ENCODE peak calls at places on chromosome 11, in five cellular contexts. V is heart right ventricle, M is fibroblast of pulmonary artery, T is astrocyte of the spinal cord, O is fibroblast of lung. B is an unnamed sample.

GRCh38 chr11:72812968-72813739 is 1.1 kb upstream of the ATG16L2 start:
- DNase-seq in T (peak), O (peak), V (no peak), M (peak), B (no peak)

GRCh38 chr11:96964661-96965060 is 574.8 kb downstream of the JRKL start:
- DNase-seq in T (no peak), V (no peak), O (no peak), M (peak), B (no peak)

GRCh38 chr11:8834379-8834778 is 76.6 kb upstream of the AKIP1 start:
- DNase-seq in M (no peak), O (no peak), V (no peak), T (no peak), B (no peak)

GRCh38 chr11:43845816-43846215 is 34.8 kb upstream of the ALKBH3 start:
- DNase-seq in V (no peak), M (no peak), T (no peak), O (no peak), B (no peak)

GRCh38 chr11:84384637-84385227 is 1098.6 kb upstream of the CCDC90B start:
- DNase-seq in M (peak), T (peak), V (peak), O (peak), B (peak)

GRCh38 chr11:79173615-79174014 is 267.2 kb downstream of the TENM4 start:
- DNase-seq in O (peak), M (peak), V (peak), T (peak), B (no peak)

GRCh38 chr11:34546511-34547206 is 33.1 kb upstream of the ELF5 start:
- DNase-seq in O (no peak), T (no peak), M (no peak), V (no peak), B (no peak)

GRCh38 chr11:119484741-119485605 is 62.0 kb upstream of the THY1 start:
- DNase-seq in T (no peak), M (no peak), O (no peak), V (no peak), B (no peak)

GRCh38 chr11:129694966-129695365 is 120.7 kb upstream of the TMEM45B start:
- DNase-seq in T (peak), O (no peak), V (no peak), M (no peak), B (no peak)

GRCh38 chr11:71488086-71488967 is 35.3 kb downstream of the NADSYN1 start:
- DNase-seq in V (peak), O (peak), M (peak), T (peak), B (no peak)

GRCh38 chr11:19814421-19814820 is 101.8 kb downstream of the NAV2 start:
- DNase-seq in M (no peak), T (no peak), V (no peak), O (no peak), B (no peak)

GRCh38 chr11:71214553-71215371 is 37.6 kb downstream of the SHANK2 start:
- DNase-seq in V (no peak), M (no peak), T (no peak), O (no peak), B (no peak)

GRCh38 chr11:75402002-75402773 is 2.9 kb downstream of the RPS3 start:
- DNase-seq in O (no peak), T (no peak), V (no peak), M (no peak), B (no peak)
- TF ChIP-seq CTCF in O (no peak), T (no peak), V (no peak), M (peak), B (no peak)

GRCh38 chr11:15268598-15268997 is 153.9 kb downstream of the INSC start:
- DNase-seq in T (no peak), V (no peak), M (no peak), O (no peak), B (no peak)

DNA sequence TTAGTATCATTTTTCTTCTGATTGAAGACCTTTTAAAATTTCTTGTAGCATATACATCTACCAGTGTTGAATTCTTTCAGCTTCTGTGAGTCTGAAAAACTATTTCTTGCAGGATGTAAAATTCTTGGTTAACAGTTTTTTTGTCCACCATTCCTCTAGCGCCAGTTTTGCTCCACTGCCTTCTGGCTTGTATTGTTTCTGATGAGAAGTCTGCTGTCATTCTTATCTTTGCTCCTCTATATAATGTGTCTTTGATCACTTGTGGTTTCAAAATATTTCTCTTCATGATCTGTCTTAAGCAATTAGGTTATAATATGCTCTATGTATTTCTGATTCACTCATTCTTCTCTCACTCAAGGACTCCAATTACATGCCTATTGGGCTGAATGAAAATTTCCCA is 152.3 kb downstream of the INSC start:
- DNase-seq in V (no peak), T (no peak), M (no peak), O (no peak), B (no peak)
- TF ChIP-seq CTCF in V (no peak), T (no peak), M (no peak), O (no peak), B (no peak)

GRCh38 chr11:44977493-44977984 is 26.9 kb upstream of the TP53I11 start:
- DNase-seq in O (no peak), V (no peak), T (no peak), M (peak), B (no peak)
- TF ChIP-seq CTCF in O (peak), V (peak), T (peak), M (peak), B (peak)

DNA sequence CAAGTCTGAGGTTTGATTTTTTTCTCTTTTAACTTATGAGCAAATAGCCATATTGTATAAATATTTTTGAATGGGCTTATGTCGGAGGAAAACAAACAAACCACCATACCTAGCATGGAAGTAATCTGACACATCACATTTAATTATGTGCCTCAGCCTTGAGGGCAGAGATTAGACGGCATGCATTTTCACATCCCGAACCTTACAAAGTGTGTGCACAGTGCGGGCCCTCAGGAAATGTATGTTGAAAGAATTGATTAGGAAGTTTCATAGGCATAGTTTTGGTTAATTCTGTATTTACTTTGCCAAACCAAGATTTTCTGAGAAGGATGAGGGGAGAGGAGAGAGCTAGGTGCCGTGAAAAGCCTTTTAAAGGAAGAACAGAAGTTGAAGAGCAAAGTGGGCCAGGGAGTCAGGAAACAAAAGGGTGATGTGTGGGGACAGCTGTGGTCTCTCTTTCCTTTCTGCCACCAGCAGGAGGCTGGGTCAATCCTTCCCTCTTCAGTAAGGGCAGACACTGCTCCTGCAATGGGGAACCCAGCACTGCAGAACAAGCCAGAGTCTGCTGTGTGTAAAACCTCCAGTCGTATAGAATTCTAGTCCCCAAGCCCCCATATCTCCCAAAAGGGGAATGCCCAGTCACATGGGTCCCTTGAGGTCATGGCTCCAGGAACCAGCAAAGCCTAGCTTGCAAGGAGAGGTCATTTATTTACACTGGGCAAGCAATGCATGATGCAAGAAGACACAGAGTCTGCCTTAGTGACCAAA is 71.2 kb upstream of the OLFML1 start:
- DNase-seq in T (no peak), V (no peak), O (no peak), M (no peak), B (peak)
- TF ChIP-seq CTCF in T (no peak), V (no peak), O (no peak), M (no peak), B (peak)

DNA sequence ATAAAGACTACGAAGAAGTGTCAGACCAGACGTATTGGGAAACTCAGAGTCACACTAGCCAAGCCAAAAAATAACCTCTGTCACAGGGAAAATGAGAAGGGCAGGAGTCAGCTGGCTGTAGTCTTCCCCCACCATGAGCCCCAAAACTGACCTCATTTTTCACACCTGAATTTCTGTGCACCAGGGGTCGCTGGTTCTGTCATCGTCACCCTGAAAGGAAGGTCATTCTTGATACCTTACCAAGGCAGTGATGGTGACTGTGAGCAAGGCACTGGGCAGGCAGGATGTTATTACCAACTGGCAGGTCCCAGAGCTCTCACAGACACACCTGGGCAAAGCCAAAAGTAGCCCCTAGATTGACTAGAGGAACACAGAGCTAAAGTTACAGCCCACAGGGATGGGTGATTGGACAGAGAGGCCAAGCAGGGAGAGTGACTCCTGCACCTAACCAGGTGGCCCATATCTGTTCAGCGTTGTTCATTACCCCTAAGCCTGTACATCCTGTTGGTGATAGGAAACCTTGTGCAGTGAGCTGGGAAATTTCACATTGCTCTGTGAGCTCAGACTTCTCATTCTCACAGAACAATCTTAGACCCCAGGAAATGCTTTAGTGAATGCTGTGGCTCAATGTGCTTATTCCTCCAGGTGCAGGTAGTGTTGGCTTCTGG is 32.3 kb upstream of the OR56A1 start:
- DNase-seq in O (no peak), T (no peak), M (no peak), V (no peak), B (no peak)
- TF ChIP-seq CTCF in O (no peak), T (no peak), M (no peak), V (no peak), B (no peak)

GRCh38 chr11:121797496-121797895 is 318.5 kb downstream of the BLID start:
- DNase-seq in M (no peak), O (no peak), T (no peak), V (no peak), B (no peak)

GRCh38 chr11:121794671-121795070 is 321.3 kb downstream of the BLID start:
- DNase-seq in T (no peak), V (no peak), O (no peak), M (no peak), B (no peak)

GRCh38 chr11:121790435-121790834 is 325.6 kb downstream of the BLID start:
- DNase-seq in O (no peak), M (no peak), T (no peak), V (no peak), B (no peak)

GRCh38 chr11:121795206-121795605 is 320.8 kb downstream of the BLID start:
- DNase-seq in V (no peak), M (no peak), T (no peak), O (no peak), B (no peak)

GRCh38 chr11:121792185-121792584 is 323.8 kb downstream of the BLID start:
- DNase-seq in O (no peak), V (no peak), M (no peak), T (no peak), B (no peak)
- TF ChIP-seq CTCF in O (no peak), V (no peak), M (no peak), T (no peak), B (no peak)

GRCh38 chr11:64148917-64149617 is 16.8 kb downstream of the MACROD1 start:
- DNase-seq in O (no peak), M (no peak), T (no peak), V (no peak), B (no peak)
- TF ChIP-seq CTCF in O (no peak), M (no peak), T (no peak), V (peak), B (no peak)

B was measured in AG09319.